ENCODE peak calls at places on chromosomes 5 and 9, in six cellular contexts. C is pancreas, G is psoas muscle, N is stomach, E is fibroblast of mammary gland, M is A549. P is an unnamed sample.

GRCh38 chr5:141707535-141707934 is 25.5 kb upstream of the ARAP3 start:
- DNase-seq in C (no peak), G (no peak), N (no peak), E (no peak), M (no peak), P (no peak)

GRCh38 chr9:37329576-37329975 is 92.9 kb upstream of the GRHPR start:
- DNase-seq in C (no peak), G (no peak), N (no peak), E (peak; percentile 61), M (peak; percentile 68), P (peak; percentile 51)

GRCh38 chr9:131657031-131657377 is 82.9 kb downstream of the RAPGEF1 start:
- DNase-seq in C (no peak), G (no peak), N (no peak), E (no peak), M (no peak), P (no peak)

GRCh38 chr5:147410496-147411395 is 99.1 kb downstream of the DPYSL3 start:
- DNase-seq in C (no peak), G (no peak), N (no peak), E (no peak), M (no peak), P (no peak)

GRCh38 chr5:165574140-165574539 is 2068.7 kb downstream of the MAT2B start:
- DNase-seq in C (no peak), G (no peak), N (no peak), E (no peak), M (no peak), P (no peak)

GRCh38 chr9:26172301-26172700 is 494.1 kb upstream of the TUSC1 start:
- DNase-seq in C (no peak), G (no peak), N (no peak), E (no peak), M (no peak), P (no peak)

GRCh38 chr9:97980918-97981827 is 2.0 kb upstream of the ANP32B start:
- DNase-seq in C (no peak), G (peak; percentile 80), N (no peak), E (peak; percentile 51), M (no peak), P (no peak)

GRCh38 chr5:125200842-125201373 is 454.5 kb upstream of the ZNF608 start:
- DNase-seq in C (no peak), G (no peak), N (no peak), E (no peak), M (no peak), P (no peak)

GRCh38 chr9:96604005-96604320 is 15.7 kb downstream of the CDC14B start:
- DNase-seq in C (no peak), G (peak; percentile 71), N (no peak), E (peak; percentile 80), M (no peak), P (no peak)

GRCh38 chr9:118170032-118170955 is 466.1 kb downstream of the TLR4 start:
- DNase-seq in C (peak; percentile 12), G (no peak), N (no peak), E (peak; percentile 52), M (peak; percentile 63), P (no peak)

GRCh38 chr9:108467653-108468324 is 388.0 kb downstream of the ACTL7B start:
- DNase-seq in C (no peak), G (peak; percentile 58), N (no peak), E (peak; percentile 60), M (peak; percentile 39), P (no peak)

GRCh38 chr9:3741729-3742128 is 215.9 kb upstream of the RFX3 start:
- DNase-seq in C (no peak), G (no peak), N (no peak), E (no peak), M (no peak), P (no peak)

DNA sequence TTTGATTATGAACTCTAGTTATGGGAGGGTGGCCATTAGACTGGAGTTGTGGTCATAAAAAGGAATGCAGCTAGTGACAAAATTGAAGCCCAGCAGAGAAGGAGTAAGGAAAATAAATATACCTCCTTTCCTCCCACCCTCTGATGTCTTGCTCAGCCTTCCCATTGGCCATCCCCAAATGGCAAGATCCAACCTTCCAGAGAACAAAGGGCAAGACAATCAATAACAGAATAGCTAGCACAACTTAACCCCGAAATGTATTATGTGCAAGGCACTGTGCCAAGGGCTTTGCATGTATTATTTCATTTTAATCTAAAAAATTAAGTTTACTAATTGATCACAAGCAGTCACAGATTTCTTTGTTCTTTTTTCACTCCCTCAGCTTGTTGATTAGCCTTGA is 3.6 kb downstream of the ITGA1 start:
- DNase-seq in C (no peak), G (no peak), N (no peak), E (no peak), M (no peak), P (no peak)
- H3K4me3 ChIP-seq in C (no peak overlapping the region), G (peak overlapping the region; percentile 79), N (no peak overlapping the region), E (no peak overlapping the region), M (no peak overlapping the region), P (no peak overlapping the region)

GRCh38 chr5:14505310-14506140 is 76.1 kb upstream of the OTULINL start:
- DNase-seq in C (no peak), G (no peak), N (no peak), E (peak; percentile 23), M (no peak), P (no peak)
- TF ChIP-seq CTCF in C (no peak), G (no peak), N (no peak), E (peak; percentile 21), M (no peak), P (peak; percentile 4)

GRCh38 chr9:114385412-114386181 is 2.2 kb downstream of the AKNA start:
- DNase-seq in C (no peak), G (peak; percentile 83), N (peak; percentile 77), E (peak; percentile 95), M (peak; percentile 24), P (peak; percentile 97)
- H3K4me3 ChIP-seq in C (peak overlapping the region; percentile 42), G (peak overlapping the region; percentile 63), N (peak overlapping the region; percentile 54), E (no peak overlapping the region), M (no peak overlapping the region), P (peak overlapping the region; percentile 72)

GRCh38 chr5:181166812-181167733 is 19.7 kb downstream of the OR2V2 start:
- DNase-seq in C (no peak), G (no peak), N (no peak), E (peak; percentile 41), M (no peak), P (no peak)

GRCh38 chr5:181170237-181170830 is 22.9 kb downstream of the OR2V2 start:
- DNase-seq in C (no peak), G (no peak), N (no peak), E (no peak), M (no peak), P (no peak)

GRCh38 chr5:181170996-181171395 is 23.6 kb downstream of the OR2V2 start:
- DNase-seq in C (no peak), G (no peak), N (no peak), E (no peak), M (no peak), P (no peak)

GRCh38 chr5:181168595-181169118 is 21.3 kb downstream of the OR2V2 start:
- DNase-seq in C (no peak), G (no peak), N (no peak), E (no peak), M (no peak), P (no peak)

GRCh38 chr5:181167814-181168488 is 20.6 kb downstream of the OR2V2 start:
- DNase-seq in C (no peak), G (no peak), N (no peak), E (no peak), M (peak; percentile 70), P (no peak)
- TF ChIP-seq CTCF in C (no peak), G (peak; percentile 26), N (no peak), E (peak; percentile 50), M (peak; percentile 73), P (peak; percentile 80)